ENCODE peak calls at places on chromosomes 6 and 20, in nine cellular contexts. One of them, this sample, is unnamed.

GRCh38 chr6:50815436-50816114 is 3.1 kb upstream of the TFAP2B start:
- DNase-seq in neural crest cell: no peak
- DNase-seq in GM20000: no peak
- DNase-seq in cardiac fibroblast: peak
- DNase-seq in tibial nerve: no peak
- DNase-seq in CD8-positive, alpha-beta T cell: no peak
- DNase-seq in spleen: no peak
- DNase-seq in MM.1S: peak
- DNase-seq in retinal pigment epithelial cell: peak
- DNase-seq in this sample: no peak

GRCh38 chr6:7261030-7261841 is 51.8 kb downstream of the SSR1 start:
- DNase-seq in cardiac fibroblast: peak
- DNase-seq in GM20000: peak
- DNase-seq in CD8-positive, alpha-beta T cell: no peak
- DNase-seq in retinal pigment epithelial cell: peak
- DNase-seq in spleen: peak
- DNase-seq in tibial nerve: peak
- DNase-seq in MM.1S: peak
- DNase-seq in neural crest cell: peak
- DNase-seq in this sample: peak

GRCh38 chr6:157728183-157728881 is 94.7 kb upstream of the SNX9 start:
- DNase-seq in MM.1S: no peak
- DNase-seq in cardiac fibroblast: no peak
- DNase-seq in GM20000: no peak
- DNase-seq in spleen: no peak
- DNase-seq in retinal pigment epithelial cell: no peak
- DNase-seq in neural crest cell: no peak
- DNase-seq in tibial nerve: no peak
- DNase-seq in CD8-positive, alpha-beta T cell: no peak
- DNase-seq in this sample: no peak

GRCh38 chr6:37565267-37566208 is 65.8 kb upstream of the CCDC167 start:
- DNase-seq in retinal pigment epithelial cell: no peak
- DNase-seq in CD8-positive, alpha-beta T cell: no peak
- DNase-seq in GM20000: peak
- DNase-seq in neural crest cell: peak
- DNase-seq in MM.1S: no peak
- DNase-seq in cardiac fibroblast: no peak
- DNase-seq in tibial nerve: no peak
- DNase-seq in spleen: no peak
- DNase-seq in this sample: peak

GRCh38 chr20:36308318-36308710 is 2.2 kb downstream of the DLGAP4 start:
- DNase-seq in retinal pigment epithelial cell: no peak
- DNase-seq in neural crest cell: no peak
- DNase-seq in GM20000: no peak
- DNase-seq in spleen: no peak
- DNase-seq in tibial nerve: no peak
- DNase-seq in cardiac fibroblast: no peak
- DNase-seq in CD8-positive, alpha-beta T cell: no peak
- DNase-seq in MM.1S: no peak
- DNase-seq in this sample: no peak

GRCh38 chr6:169317441-169318202 is 64.0 kb upstream of the THBS2 start:
- DNase-seq in GM20000: no peak
- DNase-seq in tibial nerve: no peak
- DNase-seq in CD8-positive, alpha-beta T cell: no peak
- DNase-seq in spleen: no peak
- DNase-seq in cardiac fibroblast: no peak
- DNase-seq in neural crest cell: no peak
- DNase-seq in MM.1S: no peak
- DNase-seq in retinal pigment epithelial cell: no peak
- DNase-seq in this sample: no peak

GRCh38 chr6:116741571-116741970 is 23.9 kb downstream of the FAM162B start:
- DNase-seq in cardiac fibroblast: no peak
- DNase-seq in neural crest cell: no peak
- DNase-seq in retinal pigment epithelial cell: no peak
- DNase-seq in spleen: no peak
- DNase-seq in GM20000: no peak
- DNase-seq in CD8-positive, alpha-beta T cell: no peak
- DNase-seq in MM.1S: no peak
- DNase-seq in tibial nerve: no peak
- DNase-seq in this sample: no peak

GRCh38 chr6:163281661-163282060 is 132.9 kb upstream of the QKI start:
- DNase-seq in CD8-positive, alpha-beta T cell: no peak
- DNase-seq in spleen: no peak
- DNase-seq in MM.1S: no peak
- DNase-seq in neural crest cell: no peak
- DNase-seq in retinal pigment epithelial cell: peak
- DNase-seq in GM20000: no peak
- DNase-seq in cardiac fibroblast: no peak
- DNase-seq in tibial nerve: no peak
- DNase-seq in this sample: no peak

GRCh38 chr6:56652994-56653393 is 10.3 kb upstream of the DST start:
- DNase-seq in cardiac fibroblast: peak
- DNase-seq in GM20000: no peak
- DNase-seq in MM.1S: no peak
- DNase-seq in CD8-positive, alpha-beta T cell: no peak
- DNase-seq in neural crest cell: no peak
- DNase-seq in tibial nerve: no peak
- DNase-seq in retinal pigment epithelial cell: no peak
- DNase-seq in spleen: no peak
- DNase-seq in this sample: no peak

GRCh38 chr20:19786311-19786710 is 28.3 kb downstream of the RIN2 start:
- DNase-seq in retinal pigment epithelial cell: no peak
- DNase-seq in GM20000: no peak
- DNase-seq in neural crest cell: no peak
- DNase-seq in CD8-positive, alpha-beta T cell: no peak
- DNase-seq in tibial nerve: peak
- DNase-seq in MM.1S: no peak
- DNase-seq in cardiac fibroblast: peak
- DNase-seq in spleen: no peak
- DNase-seq in this sample: no peak

GRCh38 chr6:168937061-168937460 is 316.6 kb downstream of the THBS2 start:
- DNase-seq in neural crest cell: no peak
- DNase-seq in spleen: no peak
- DNase-seq in retinal pigment epithelial cell: peak
- DNase-seq in MM.1S: no peak
- DNase-seq in tibial nerve: no peak
- DNase-seq in GM20000: no peak
- DNase-seq in cardiac fibroblast: peak
- DNase-seq in CD8-positive, alpha-beta T cell: no peak
- DNase-seq in this sample: no peak

GRCh38 chr6:38068854-38069253 is 249.3 kb downstream of the ZFAND3 start:
- DNase-seq in neural crest cell: no peak
- DNase-seq in tibial nerve: peak
- DNase-seq in spleen: no peak
- DNase-seq in CD8-positive, alpha-beta T cell: no peak
- DNase-seq in GM20000: no peak
- DNase-seq in cardiac fibroblast: peak
- DNase-seq in retinal pigment epithelial cell: no peak
- DNase-seq in MM.1S: no peak
- DNase-seq in this sample: no peak

GRCh38 chr6:22098623-22099022 is 198.2 kb downstream of the PRL start:
- DNase-seq in cardiac fibroblast: peak
- DNase-seq in CD8-positive, alpha-beta T cell: no peak
- DNase-seq in GM20000: no peak
- DNase-seq in neural crest cell: no peak
- DNase-seq in retinal pigment epithelial cell: peak
- DNase-seq in MM.1S: no peak
- DNase-seq in spleen: no peak
- DNase-seq in tibial nerve: no peak
- DNase-seq in this sample: no peak

GRCh38 chr6:5050009-5050408 is 35.1 kb upstream of the PPP1R3G start:
- DNase-seq in cardiac fibroblast: no peak
- DNase-seq in MM.1S: peak
- DNase-seq in retinal pigment epithelial cell: no peak
- DNase-seq in spleen: no peak
- DNase-seq in GM20000: no peak
- DNase-seq in neural crest cell: no peak
- DNase-seq in tibial nerve: no peak
- DNase-seq in CD8-positive, alpha-beta T cell: no peak
- DNase-seq in this sample: no peak

GRCh38 chr6:132131351-132131750 is 180.2 kb upstream of the CCN2 start:
- DNase-seq in retinal pigment epithelial cell: no peak
- DNase-seq in cardiac fibroblast: no peak
- DNase-seq in CD8-positive, alpha-beta T cell: no peak
- DNase-seq in spleen: no peak
- DNase-seq in tibial nerve: no peak
- DNase-seq in neural crest cell: no peak
- DNase-seq in MM.1S: no peak
- DNase-seq in GM20000: no peak
- DNase-seq in this sample: no peak

GRCh38 chr6:159915397-159915796 is 24.6 kb downstream of the MAS1 start:
- DNase-seq in retinal pigment epithelial cell: no peak
- DNase-seq in spleen: no peak
- DNase-seq in GM20000: no peak
- DNase-seq in neural crest cell: no peak
- DNase-seq in CD8-positive, alpha-beta T cell: no peak
- DNase-seq in cardiac fibroblast: no peak
- DNase-seq in tibial nerve: no peak
- DNase-seq in MM.1S: no peak
- DNase-seq in this sample: no peak

GRCh38 chr6:165987483-165988305 is 180.0 kb downstream of the TBXT start:
- DNase-seq in spleen: no peak
- DNase-seq in retinal pigment epithelial cell: peak
- DNase-seq in neural crest cell: peak
- DNase-seq in cardiac fibroblast: peak
- DNase-seq in MM.1S: peak
- DNase-seq in CD8-positive, alpha-beta T cell: no peak
- DNase-seq in GM20000: no peak
- DNase-seq in tibial nerve: peak
- DNase-seq in this sample: peak

DNA sequence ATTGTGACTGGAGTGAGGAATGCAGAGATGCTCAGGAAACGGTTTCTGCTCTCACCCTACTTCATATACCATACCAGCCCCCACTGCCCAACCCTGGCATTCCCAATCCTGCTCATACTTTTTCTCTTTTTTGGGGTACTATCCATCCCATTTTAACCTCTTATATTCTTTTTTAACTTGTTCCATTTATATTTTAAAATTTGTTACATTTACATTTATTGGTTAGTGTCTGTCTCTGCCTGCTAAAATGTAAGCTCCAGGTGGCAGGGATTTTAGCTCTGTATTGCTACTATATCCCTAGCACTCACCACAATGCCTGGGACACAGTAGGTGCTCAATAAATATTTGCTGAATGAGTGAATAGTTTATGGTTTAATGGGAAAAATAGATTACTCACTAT is 8.1 kb downstream of the FERMT1 start:
- DNase-seq in neural crest cell: no peak
- DNase-seq in MM.1S: no peak
- DNase-seq in GM20000: no peak
- DNase-seq in retinal pigment epithelial cell: no peak
- DNase-seq in tibial nerve: no peak
- DNase-seq in spleen: no peak
- DNase-seq in CD8-positive, alpha-beta T cell: no peak
- DNase-seq in cardiac fibroblast: no peak
- DNase-seq in this sample: no peak
- TF ChIP-seq CTCF in neural crest cell: no peak
- TF ChIP-seq CTCF in MM.1S: no peak
- TF ChIP-seq CTCF in GM20000: no peak
- TF ChIP-seq CTCF in retinal pigment epithelial cell: no peak
- TF ChIP-seq CTCF in tibial nerve: no peak
- TF ChIP-seq CTCF in spleen: no peak
- TF ChIP-seq CTCF in CD8-positive, alpha-beta T cell: no peak
- TF ChIP-seq CTCF in cardiac fibroblast: no peak
- TF ChIP-seq CTCF in this sample: no peak

DNA sequence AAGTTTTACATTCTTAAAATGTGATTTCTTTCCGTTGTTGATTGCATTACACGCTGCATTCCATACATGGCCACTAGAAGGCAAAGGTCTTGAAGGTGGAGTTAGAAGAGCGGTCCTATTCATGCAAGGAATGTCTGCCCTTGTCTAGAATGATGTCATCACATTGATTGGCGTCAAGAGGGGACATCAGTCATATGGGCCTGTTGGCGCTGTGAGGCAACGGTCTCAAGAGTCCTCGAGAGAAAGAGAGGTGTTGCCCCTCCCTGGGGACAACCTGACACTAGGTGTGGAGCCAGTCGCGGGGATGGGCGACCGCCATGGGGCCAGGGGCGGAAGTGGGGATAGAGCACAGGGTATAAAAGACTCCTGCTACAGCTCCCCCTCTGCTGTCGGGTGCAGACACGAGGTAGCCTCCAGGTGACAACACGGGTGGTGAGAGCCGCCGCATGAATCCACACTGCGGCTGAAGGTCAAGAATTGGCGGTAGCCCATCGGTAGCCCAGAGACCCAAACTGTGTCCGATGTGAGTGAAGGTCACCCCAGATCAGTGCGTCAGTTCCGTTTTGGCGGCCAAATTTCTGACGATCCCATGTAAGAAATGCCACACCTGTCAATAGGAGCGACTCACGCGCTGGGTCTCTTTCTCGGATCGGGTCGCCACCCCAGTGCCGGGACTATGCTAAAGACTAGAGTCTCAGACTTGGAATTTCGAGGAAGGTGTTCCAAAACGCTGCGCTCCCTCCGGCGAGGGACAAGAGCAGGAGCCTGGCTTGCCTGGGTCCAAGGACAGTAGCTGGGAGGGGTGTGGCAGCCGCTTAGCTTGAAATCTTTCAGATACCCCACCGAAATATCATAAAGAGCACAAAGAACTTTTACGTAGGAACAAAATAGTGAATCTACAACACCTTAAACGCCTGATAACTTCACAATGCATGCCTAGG is 93.2 kb upstream of the ZNF184 start:
- DNase-seq in GM20000: no peak
- DNase-seq in cardiac fibroblast: no peak
- DNase-seq in neural crest cell: no peak
- DNase-seq in tibial nerve: no peak
- DNase-seq in CD8-positive, alpha-beta T cell: no peak
- DNase-seq in MM.1S: no peak
- DNase-seq in retinal pigment epithelial cell: no peak
- DNase-seq in spleen: no peak
- DNase-seq in this sample: peak
- TF ChIP-seq CTCF in GM20000: no peak
- TF ChIP-seq CTCF in cardiac fibroblast: no peak
- TF ChIP-seq CTCF in neural crest cell: peak
- TF ChIP-seq CTCF in tibial nerve: no peak
- TF ChIP-seq CTCF in CD8-positive, alpha-beta T cell: no peak
- TF ChIP-seq CTCF in MM.1S: no peak
- TF ChIP-seq CTCF in retinal pigment epithelial cell: peak
- TF ChIP-seq CTCF in spleen: no peak
- TF ChIP-seq CTCF in this sample: no peak

GRCh38 chr6:24933868-24934401 is 1.8 kb downstream of the RIPOR2 start:
- DNase-seq in GM20000: no peak
- DNase-seq in tibial nerve: no peak
- DNase-seq in neural crest cell: no peak
- DNase-seq in MM.1S: no peak
- DNase-seq in spleen: peak
- DNase-seq in retinal pigment epithelial cell: no peak
- DNase-seq in CD8-positive, alpha-beta T cell: peak
- DNase-seq in cardiac fibroblast: peak
- DNase-seq in this sample: no peak
- TF ChIP-seq CTCF in GM20000: peak
- TF ChIP-seq CTCF in tibial nerve: no peak
- TF ChIP-seq CTCF in neural crest cell: peak
- TF ChIP-seq CTCF in MM.1S: peak
- TF ChIP-seq CTCF in spleen: peak
- TF ChIP-seq CTCF in retinal pigment epithelial cell: peak
- TF ChIP-seq CTCF in CD8-positive, alpha-beta T cell: peak
- TF ChIP-seq CTCF in cardiac fibroblast: peak
- TF ChIP-seq CTCF in this sample: no peak

GRCh38 chr6:74343804-74344203 is 647.8 kb downstream of the CD109 start:
- DNase-seq in retinal pigment epithelial cell: no peak
- DNase-seq in neural crest cell: no peak
- DNase-seq in tibial nerve: no peak
- DNase-seq in spleen: no peak
- DNase-seq in CD8-positive, alpha-beta T cell: no peak
- DNase-seq in cardiac fibroblast: peak
- DNase-seq in MM.1S: peak
- DNase-seq in GM20000: no peak
- DNase-seq in this sample: no peak
- TF ChIP-seq CTCF in retinal pigment epithelial cell: peak
- TF ChIP-seq CTCF in neural crest cell: peak
- TF ChIP-seq CTCF in tibial nerve: no peak
- TF ChIP-seq CTCF in spleen: no peak
- TF ChIP-seq CTCF in CD8-positive, alpha-beta T cell: no peak
- TF ChIP-seq CTCF in cardiac fibroblast: peak
- TF ChIP-seq CTCF in MM.1S: peak
- TF ChIP-seq CTCF in GM20000: no peak
- TF ChIP-seq CTCF in this sample: peak